ENCODE peak calls at places on chromosomes 4 and X, in nine cellular contexts. P is stimulated activated CD4-positive, alpha-beta T cell treated with anti-CD3 and anti-CD28 coated beads, Interleukin-15, amount 100 ng/mL, for 24 hours; M is endothelial cell; L is NCI-H460; X is lower leg skin; V is central memory CD4-positive, alpha-beta T cell; T is fibroblast of the conjunctiva; E is activated naive CD4-positive, alpha-beta T cell treated with anti-CD3 and anti-CD28 coated beads, Interleukin-2, amount 50 U/mL, for 16 hours; Z is head of caudate nucleus. U is an unnamed sample.

GRCh38 chrX:78105944-78106650 is 2.0 kb downstream of the PGK1 start:
- DNase-seq in P (peak; percentile 33), M (no peak), L (no peak), X (no peak), V (peak; percentile 44), T (no peak), E (peak; percentile 20), Z (no peak), U (no peak)

GRCh38 chr4:165737309-165737972 is 135.6 kb upstream of the TLL1 start:
- DNase-seq in P (no peak), M (no peak), L (no peak), X (no peak), V (no peak), T (no peak), E (no peak), Z (no peak), U (no peak)

GRCh38 chr4:80362578-80363181 is 27.1 kb downstream of the CFAP299 start:
- DNase-seq in P (peak; percentile 54), M (peak; percentile 64), L (peak; percentile 23), X (no peak), V (peak; percentile 14), T (no peak), E (peak; percentile 45), Z (peak; percentile 75), U (no peak)

GRCh38 chr4:88109123-88109864 is 49.1 kb downstream of the ABCG2 start:
- DNase-seq in P (no peak), M (no peak), L (no peak), X (no peak), V (no peak), T (no peak), E (no peak), Z (no peak), U (no peak)

GRCh38 chrX:47316276-47317025 is 53.9 kb upstream of the ZNF157 start:
- DNase-seq in P (no peak), M (peak; percentile 7), L (no peak), X (no peak), V (no peak), T (no peak), E (no peak), Z (no peak), U (peak; percentile 6)

GRCh38 chrX:15475021-15475420 is 18.1 kb downstream of the PIR start:
- DNase-seq in P (no peak), M (no peak), L (no peak), X (no peak), V (no peak), T (no peak), E (no peak), Z (no peak), U (no peak)

GRCh38 chr4:189022441-189023035 is 883.3 kb downstream of the TRIML1 start:
- DNase-seq in P (no peak), M (no peak), L (no peak), X (no peak), V (no peak), T (no peak), E (no peak), Z (no peak), U (no peak)

GRCh38 chrX:129842510-129843208 is 1.0 kb downstream of the ZDHHC9 start:
- DNase-seq in P (peak; percentile 23), M (peak; percentile 4), L (no peak), X (peak; percentile 15), V (no peak), T (no peak), E (no peak), Z (peak; percentile 66), U (no peak)

GRCh38 chr4:8539661-8540060 is 40.5 kb upstream of the GPR78 start:
- DNase-seq in P (peak; percentile 24), M (no peak), L (no peak), X (no peak), V (no peak), T (no peak), E (no peak), Z (no peak), U (no peak)

GRCh38 chr4:140057693-140058092 is 96.3 kb downstream of the MAML3 start:
- DNase-seq in P (no peak), M (no peak), L (no peak), X (no peak), V (no peak), T (no peak), E (no peak), Z (no peak), U (no peak)

GRCh38 chrX:7191681-7192110 is 43.7 kb upstream of the PUDP start:
- DNase-seq in P (no peak), M (peak; percentile 4), L (no peak), X (no peak), V (no peak), T (no peak), E (no peak), Z (no peak), U (no peak)

GRCh38 chrX:4805559-4805958 is 1092.1 kb upstream of the PRKX start:
- DNase-seq in P (no peak), M (no peak), L (no peak), X (no peak), V (no peak), T (no peak), E (no peak), Z (no peak), U (no peak)

GRCh38 chr4:6926081-6926480 is 16.5 kb downstream of the TBC1D14 start:
- DNase-seq in P (no peak), M (no peak), L (no peak), X (no peak), V (no peak), T (no peak), E (no peak), Z (no peak), U (no peak)

GRCh38 chrX:10939384-10939783 is 171.7 kb upstream of the HCCS start:
- DNase-seq in P (no peak), M (no peak), L (no peak), X (no peak), V (no peak), T (no peak), E (no peak), Z (no peak), U (no peak)

GRCh38 chr4:47109379-47109778 is 78.0 kb downstream of the GABRB1 start:
- DNase-seq in P (no peak), M (no peak), L (no peak), X (no peak), V (no peak), T (no peak), E (no peak), Z (no peak), U (no peak)

GRCh38 chrX:100090931-100091330 is 319.1 kb downstream of the PCDH19 start:
- DNase-seq in P (no peak), M (no peak), L (no peak), X (no peak), V (no peak), T (no peak), E (no peak), Z (no peak), U (no peak)

GRCh38 chrX:105945266-105945665 is 93.3 kb downstream of the SERPINA7 start:
- DNase-seq in P (no peak), M (no peak), L (no peak), X (no peak), V (no peak), T (no peak), E (no peak), Z (no peak), U (no peak)

GRCh38 chr4:143381171-143382118 is 44.8 kb downstream of the GAB1 start:
- DNase-seq in P (no peak), M (no peak), L (no peak), X (peak; percentile 65), V (no peak), T (no peak), E (no peak), Z (peak; percentile 92), U (no peak)

GRCh38 chrX:22486326-22486725 is 213.6 kb downstream of the CBLL2 start:
- DNase-seq in P (no peak), M (no peak), L (no peak), X (no peak), V (no peak), T (no peak), E (no peak), Z (no peak), U (no peak)

GRCh38 chr4:150209140-150209829 is 131.0 kb downstream of the DCLK2 start:
- DNase-seq in P (peak; percentile 43), M (peak; percentile 80), L (peak; percentile 37), X (no peak), V (no peak), T (peak; percentile 49), E (no peak), Z (peak; percentile 74), U (no peak)

GRCh38 chr4:100421356-100421978 is 96.4 kb downstream of the EMCN start:
- DNase-seq in P (no peak), M (no peak), L (peak; percentile 47), X (no peak), V (no peak), T (peak; percentile 49), E (no peak), Z (no peak), U (peak; percentile 62)

GRCh38 chrX:130393451-130394074 is 8.1 kb upstream of the GPR119 start:
- DNase-seq in P (no peak), M (peak; percentile 50), L (peak; percentile 46), X (no peak), V (no peak), T (peak; percentile 33), E (no peak), Z (peak; percentile 83), U (peak; percentile 26)

GRCh38 chr4:8236920-8237195 is 32.7 kb upstream of the HTRA3 start:
- DNase-seq in P (no peak), M (no peak), L (no peak), X (no peak), V (no peak), T (no peak), E (no peak), Z (no peak), U (no peak)

GRCh38 chr4:161256172-161256571 is 907.6 kb downstream of the FSTL5 start:
- DNase-seq in P (no peak), M (no peak), L (no peak), X (no peak), V (no peak), T (no peak), E (no peak), Z (no peak), U (no peak)

GRCh38 chr4:84691170-84691691 is 108.3 kb downstream of the CDS1 start:
- DNase-seq in P (no peak), M (no peak), L (peak; percentile 2), X (no peak), V (no peak), T (peak; percentile 88), E (no peak), Z (peak; percentile 65), U (no peak)

GRCh38 chr4:54473077-54473545 is 184.6 kb upstream of the KIT start:
- DNase-seq in P (no peak), M (no peak), L (peak; percentile 8), X (no peak), V (no peak), T (no peak), E (no peak), Z (no peak), U (no peak)

GRCh38 chr4:77564231-77564630 is 41.4 kb upstream of the CXCL13 start:
- DNase-seq in P (no peak), M (no peak), L (no peak), X (no peak), V (no peak), T (peak; percentile 53), E (no peak), Z (no peak), U (no peak)

GRCh38 chr4:82667761-82668505 is 106.1 kb upstream of the TMEM150C start:
- DNase-seq in P (no peak), M (no peak), L (no peak), X (no peak), V (no peak), T (no peak), E (no peak), Z (no peak), U (no peak)

GRCh38 chr4:121977251-121978168 is 25.6 kb upstream of the TRPC3 start:
- DNase-seq in P (no peak), M (no peak), L (peak; percentile 9), X (no peak), V (no peak), T (no peak), E (no peak), Z (no peak), U (no peak)

GRCh38 chr4:124940387-124940786 is 227.9 kb upstream of the ANKRD50 start:
- DNase-seq in P (no peak), M (no peak), L (peak; percentile 75), X (no peak), V (no peak), T (peak; percentile 96), E (no peak), Z (no peak), U (no peak)

GRCh38 chr4:48247142-48247877 is 22.3 kb downstream of the TEC start:
- DNase-seq in P (no peak), M (no peak), L (no peak), X (no peak), V (no peak), T (peak; percentile 74), E (no peak), Z (no peak), U (no peak)